ENCODE peak calls at places on chromosomes 2 and 18, in six cellular contexts. L is K562, I is Panc1, X is GM12878, U is GM23338, B is upper lobe of left lung. T is an unnamed sample. For H3K4me1, the result is how much of the 10 kb centered on the place peaks cover.

GRCh38 chr2:29000954-29001353 is 19.9 kb downstream of the TOGARAM2 start:
- ATAC-seq in U (no peak), X (peak), L (no peak), B (no peak), I (no peak), T (no peak)

GRCh38 chr2:135803276-135803675 is 33.7 kb downstream of the LCT start:
- ATAC-seq in B (no peak), I (no peak), U (no peak), X (no peak), L (peak), T (no peak)

GRCh38 chr2:241559489-241560180 is 1.1 kb downstream of the BOK start:
- ATAC-seq in U (peak), X (peak), I (peak), B (no peak), L (peak), T (no peak)

GRCh38 chr2:36671731-36672130 is 24.8 kb upstream of the VIT start:
- ATAC-seq in I (no peak), U (no peak), L (no peak), B (no peak), X (no peak), T (no peak)

GRCh38 chr2:101119431-101119830 is 31.8 kb downstream of the TBC1D8 start:
- ATAC-seq in L (no peak), U (no peak), I (no peak), B (no peak), X (no peak), T (peak)

GRCh38 chr2:218448934-218449333 is 30.0 kb downstream of the VIL1 start:
- ATAC-seq in U (no peak), I (peak), B (no peak), X (no peak), L (no peak), T (no peak)

GRCh38 chr2:60383421-60384117 is 169.9 kb downstream of the BCL11A start:
- ATAC-seq in B (no peak), L (no peak), I (no peak), U (peak), X (no peak), T (no peak)

GRCh38 chr2:10661846-10662245 is 27.9 kb downstream of the NOL10 start:
- ATAC-seq in I (no peak), B (no peak), L (no peak), X (no peak), U (no peak), T (no peak)

GRCh38 chr2:42371621-42372473 is 10.8 kb upstream of the COX7A2L start:
- ATAC-seq in L (no peak), U (no peak), B (no peak), X (no peak), I (no peak), T (no peak)

GRCh38 chr18:48847807-48848486 is 102.8 kb downstream of the SMAD7 start:
- ATAC-seq in U (peak), I (peak), B (no peak), L (peak), X (no peak), T (no peak)

DNA sequence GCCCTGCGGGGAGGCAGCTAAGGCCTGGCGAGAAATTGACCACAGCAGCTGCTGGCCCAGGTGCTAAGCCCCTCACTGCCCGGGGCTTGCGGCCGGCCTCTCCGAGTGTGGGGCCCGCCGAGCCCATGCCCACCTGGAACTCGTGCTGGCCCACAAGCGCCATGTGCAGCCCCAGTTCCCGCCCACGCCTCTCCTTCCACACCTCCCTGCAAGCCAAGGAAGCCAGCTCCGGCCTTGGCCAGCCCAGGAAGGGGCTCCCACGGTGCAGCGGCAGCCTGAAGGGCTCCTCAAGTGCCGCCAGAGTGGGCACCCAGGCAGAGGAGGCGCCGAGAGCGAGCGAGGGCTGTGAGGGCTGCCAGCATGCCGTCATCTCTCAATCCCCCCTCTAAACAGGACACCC is 304.6 kb upstream of the FAM98A start:
- ATAC-seq in U (no peak), I (no peak), L (no peak), B (no peak), X (no peak), T (no peak)
- TF ChIP-seq POLR2AphosphoS5 in U (no peak), I (no peak), L (no peak), B (no peak), X (no peak), T (no peak)

DNA sequence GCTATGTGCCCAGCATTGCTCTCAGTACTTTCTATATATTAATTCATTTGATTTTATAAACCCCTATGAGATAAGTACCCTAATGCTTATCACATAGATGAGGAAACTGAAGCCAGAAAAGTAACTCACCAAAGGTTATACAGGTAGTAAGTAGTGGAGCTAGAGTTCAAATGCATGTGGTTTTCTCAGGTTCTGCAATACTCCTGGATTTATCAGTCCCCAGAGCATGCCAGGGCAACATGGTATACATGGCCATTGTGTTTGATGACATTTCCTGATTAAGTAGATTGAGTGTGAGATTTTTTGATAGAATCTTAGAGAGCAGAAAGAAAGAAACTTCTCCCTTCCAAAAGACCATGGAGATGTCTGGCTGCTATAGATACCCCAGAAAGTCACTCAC is 233.1 kb downstream of the IKZF2 start:
- ATAC-seq in B (no peak), L (no peak), I (no peak), U (no peak), X (no peak), T (no peak)
- H3K4me1 ChIP-seq in B (under half), L (under half), I (under half), U (under half), X (under half), T (under half)

DNA sequence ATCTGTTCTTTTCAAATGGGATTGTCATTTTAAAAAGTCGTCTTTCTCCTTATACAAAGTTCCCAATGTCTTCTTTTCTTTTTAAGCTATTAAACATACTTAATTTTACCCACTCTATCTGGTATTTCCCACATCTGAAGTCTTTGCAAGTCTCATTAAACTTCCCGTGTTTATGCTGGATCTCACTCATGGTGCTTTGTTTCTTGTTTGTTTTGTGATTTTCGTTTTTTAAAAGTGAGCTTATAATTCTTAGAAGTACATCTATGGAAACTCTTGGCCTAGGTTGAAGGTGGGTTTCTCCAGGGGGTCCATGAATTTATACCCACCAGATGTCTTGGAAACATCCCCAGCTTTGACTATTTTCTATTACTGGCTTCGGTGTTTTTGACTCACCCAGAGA is 208.0 kb downstream of the FAM210A start:
- ATAC-seq in L (no peak), I (no peak), U (no peak), B (no peak), X (no peak), T (no peak)
- TF ChIP-seq CTCF in L (no peak), I (no peak), U (no peak), B (no peak), X (no peak), T (no peak)

GRCh38 chr2:74553892-74554820 is at the start of the genes DOK1 and LOXL3:
- ATAC-seq in I (peak), U (peak), B (peak), L (peak), X (peak), T (peak)
- TF ChIP-seq POLR2AphosphoS5 in I (no peak), U (peak), B (peak), L (peak), X (no peak), T (peak)

GRCh38 chr2:163708265-163708664 is 27.5 kb downstream of the FIGN start:
- ATAC-seq in X (no peak), I (no peak), U (no peak), L (no peak), B (no peak), T (no peak)

GRCh38 chr2:163698857-163699256 is 37.0 kb downstream of the FIGN start:
- ATAC-seq in L (no peak), X (no peak), B (no peak), I (no peak), U (peak), T (no peak)

GRCh38 chr2:163701399-163702195 is 34.2 kb downstream of the FIGN start:
- ATAC-seq in B (no peak), L (no peak), I (no peak), X (no peak), U (peak), T (no peak)

GRCh38 chr2:163697846-163698637 is 37.8 kb downstream of the FIGN start:
- ATAC-seq in B (no peak), X (no peak), I (no peak), U (peak), L (no peak), T (no peak)

DNA sequence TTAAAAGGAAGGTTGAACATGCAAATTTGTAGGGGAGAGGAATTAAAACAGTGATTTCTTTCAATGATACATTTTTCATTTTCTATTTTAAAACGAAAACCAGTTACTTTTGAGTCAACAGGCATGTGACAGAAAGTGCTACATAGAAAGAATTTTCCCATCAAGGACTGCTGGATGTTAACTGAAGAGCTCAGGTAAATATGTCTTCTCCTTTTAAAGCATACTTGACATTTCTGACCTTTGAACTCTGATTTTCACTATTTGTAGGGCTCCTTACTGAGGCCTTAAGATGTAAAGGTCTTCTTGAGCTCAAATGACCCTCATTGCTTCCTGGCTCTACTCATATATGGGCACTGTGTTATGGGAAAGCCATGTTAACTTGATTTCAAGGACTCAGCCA is 32.4 kb downstream of the FIGN start:
- ATAC-seq in B (no peak), X (no peak), I (no peak), U (no peak), L (no peak), T (no peak)
- H3K4me1 ChIP-seq in B (under half), X (under half), I (under half), U (half or more), L (under half), T (half or more)

GRCh38 chr2:182715121-182715895 is 749 bp upstream of the DNAJC10 start:
- ATAC-seq in U (no peak), I (peak), B (peak), X (no peak), L (peak), T (no peak)
- TF ChIP-seq CTCF in U (no peak), I (no peak), B (peak), X (no peak), L (peak), T (no peak)

GRCh38 chr2:85772841-85773491 is 19.2 kb downstream of the ATOH8 start:
- ATAC-seq in I (no peak), U (no peak), L (no peak), B (no peak), X (no peak), T (no peak)

GRCh38 chr2:85772019-85772745 is 18.4 kb downstream of the ATOH8 start:
- ATAC-seq in I (peak), L (no peak), X (no peak), B (peak), U (peak), T (peak)

GRCh38 chr2:85775406-85776381 is 21.9 kb downstream of the ATOH8 start:
- ATAC-seq in I (no peak), U (no peak), B (no peak), L (no peak), X (no peak), T (no peak)

GRCh38 chr2:85773692-85774091 is 19.9 kb downstream of the ATOH8 start:
- ATAC-seq in L (no peak), X (no peak), I (no peak), U (no peak), B (no peak), T (no peak)

DNA sequence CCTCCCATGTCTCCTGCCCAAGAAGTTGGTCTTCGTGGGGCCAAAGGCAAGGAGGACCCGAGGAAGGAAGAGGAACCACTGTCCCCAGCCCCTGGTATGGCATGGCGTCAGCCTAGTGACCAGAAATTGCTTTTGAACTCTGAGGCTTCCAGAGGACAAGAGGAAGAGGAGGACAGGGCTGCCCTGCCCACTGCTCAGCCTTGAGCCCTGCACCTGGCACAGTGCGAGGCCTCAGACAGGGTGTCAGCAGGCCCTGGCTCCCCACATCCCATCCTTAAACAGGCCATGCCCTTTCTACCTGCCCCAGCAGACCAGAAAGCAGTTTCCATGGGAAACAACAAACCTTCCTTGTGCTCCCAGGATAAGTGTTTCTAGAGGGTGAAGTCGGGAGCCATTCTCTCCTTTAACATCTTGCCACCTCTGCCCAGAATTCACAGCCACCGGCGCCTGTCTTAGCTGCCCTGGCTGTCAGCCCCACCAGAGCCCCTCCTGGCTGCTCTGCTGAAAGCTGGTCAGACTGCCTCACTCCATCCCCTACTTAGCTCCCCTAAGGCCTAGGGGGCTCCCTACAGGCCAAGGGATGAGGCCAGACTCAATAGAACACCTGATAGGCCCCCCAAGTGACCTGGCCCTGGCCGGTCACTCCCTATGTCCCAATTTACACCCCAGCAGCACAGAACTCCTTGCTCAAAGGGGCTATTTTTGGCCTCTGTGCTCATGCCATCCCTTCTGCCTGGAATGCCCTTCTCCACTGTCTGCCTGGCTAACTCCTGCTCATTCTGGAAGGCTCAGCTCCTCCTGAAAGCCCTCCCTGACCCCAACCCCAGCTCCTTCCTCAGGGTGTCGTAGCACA is 20.6 kb downstream of the ATOH8 start:
- ATAC-seq in X (no peak), U (no peak), L (no peak), I (no peak), B (no peak), T (no peak)
- TF ChIP-seq POLR2AphosphoS5 in X (no peak), U (no peak), L (no peak), I (no peak), B (no peak), T (peak)

DNA sequence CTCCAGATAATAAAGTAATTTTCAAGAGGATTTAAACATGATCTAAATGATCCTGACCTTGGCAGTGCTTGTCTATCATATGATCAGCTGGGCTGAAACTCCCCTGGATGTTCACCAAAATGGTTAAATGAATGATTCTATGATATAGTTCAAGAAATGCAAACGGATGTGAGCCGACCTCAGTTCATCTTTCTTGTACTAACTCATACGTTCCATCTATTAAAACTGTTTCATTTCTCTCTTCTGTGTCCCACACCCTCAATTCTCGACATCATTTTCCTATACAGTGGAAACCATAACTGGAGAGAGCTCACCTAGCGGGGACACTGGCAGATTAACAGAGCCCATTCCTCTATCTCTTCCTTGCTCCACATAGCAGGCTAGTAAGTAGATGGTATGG is 281.8 kb upstream of the CCDC68 start:
- ATAC-seq in X (peak), I (no peak), L (no peak), U (no peak), B (no peak), T (no peak)
- H3K4me1 ChIP-seq in X (under half), I (under half), L (under half), U (under half), B (under half), T (under half)

GRCh38 chr2:95264626-95265025 is 9.6 kb upstream of the PROM2 start:
- ATAC-seq in B (no peak), I (peak), L (peak), X (no peak), U (no peak), T (no peak)
- TF ChIP-seq CTCF in B (no peak), I (no peak), L (no peak), X (no peak), U (no peak), T (no peak)

T was measured in gastroesophageal sphincter.